ENCODE peak calls at places on chromosomes 11 and 22, in five cellular contexts. S is 8988T, T is GM12891, G is endothelial cell of umbilical vein, H is esophagus muscularis mucosa. D is an unnamed sample.

GRCh38 chr11:19160839-19161238 is 40.9 kb downstream of the CSRP3 start:
- DNase-seq in T (no peak), H (no peak), S (no peak), G (peak; percentile 16), D (no peak)

GRCh38 chr11:17595526-17596309 is 48.7 kb downstream of the OTOG start:
- DNase-seq in T (no peak), S (no peak), H (no peak), G (no peak), D (no peak)

GRCh38 chr22:38424525-38425080 is 30.4 kb downstream of the KCNJ4 start:
- DNase-seq in G (no peak), H (no peak), T (no peak), S (no peak), D (no peak)

GRCh38 chr11:106424111-106424510 is 346.6 kb downstream of the AASDHPPT start:
- DNase-seq in S (no peak), T (no peak), G (no peak), H (no peak), D (peak; percentile 65)

GRCh38 chr22:48887394-48888332 is 940.0 kb downstream of the BRD1 start:
- DNase-seq in G (no peak), H (no peak), S (no peak), T (no peak), D (no peak)

GRCh38 chr11:27380796-27381195 is 17.8 kb upstream of the CCDC34 start:
- DNase-seq in T (no peak), S (no peak), G (no peak), H (no peak), D (no peak)

GRCh38 chr11:111429066-111429506 is 50.0 kb upstream of the POU2AF1 start:
- DNase-seq in H (no peak), T (no peak), S (no peak), G (peak; percentile 23), D (peak; percentile 63)

GRCh38 chr11:3831378-3832239 is 9.2 kb downstream of the RHOG start:
- DNase-seq in T (no peak), S (no peak), G (no peak), H (no peak), D (no peak)

GRCh38 chr11:61875698-61876097 is 15.6 kb downstream of the FADS3 start:
- DNase-seq in G (no peak), S (no peak), T (no peak), H (no peak), D (no peak)

GRCh38 chr22:24482586-24482985 is 12.5 kb upstream of the UPB1 start:
- DNase-seq in H (no peak), T (no peak), S (no peak), G (peak; percentile 67), D (peak; percentile 55)

GRCh38 chr11:80914311-80914710 is 1473.5 kb upstream of the TENM4 start:
- DNase-seq in H (no peak), T (no peak), G (no peak), S (no peak), D (no peak)

GRCh38 chr11:66593650-66594049 is 665 bp downstream of the CCS start:
- DNase-seq in G (no peak), S (no peak), H (no peak), T (no peak), D (no peak)

GRCh38 chr11:36532908-36533601 is 23.0 kb upstream of the TRAF6 start:
- DNase-seq in T (no peak), H (no peak), S (no peak), G (no peak), D (no peak)

D was measured in HFFc6.